ENCODE peak calls at places on chromosomes 6 and 20, in seven cellular contexts. Y is CD8-positive, alpha-beta T cell; M is GM13977; S is dorsolateral prefrontal cortex; T is foreskin fibroblast; G is right atrium auricular region; C is brain microvascular endothelial cell. O is an unnamed sample.

GRCh38 chr6:29005183-29005885 is at the start of gene ZNF311:
- DNase-seq in Y (no peak), T (peak), M (no peak), S (no peak), C (peak), G (no peak), O (no peak)

GRCh38 chr6:131410785-131411184 is 162.2 kb upstream of the ARG1 start:
- DNase-seq in C (no peak), S (no peak), Y (no peak), G (no peak), M (no peak), T (no peak), O (no peak)

GRCh38 chr6:128339635-128340436 is 180.6 kb downstream of the PTPRK start:
- DNase-seq in M (no peak), G (no peak), S (no peak), T (no peak), Y (no peak), C (no peak), O (no peak)

GRCh38 chr20:19004975-19005374 is 191.4 kb downstream of the SCP2D1 start:
- DNase-seq in C (no peak), Y (no peak), T (no peak), M (no peak), S (no peak), G (no peak), O (no peak)

GRCh38 chr6:111430605-111431378 is 52.2 kb downstream of the REV3L start:
- DNase-seq in C (no peak), G (no peak), T (no peak), S (no peak), Y (no peak), M (no peak), O (no peak)

GRCh38 chr6:167974644-167975344 is 22.7 kb upstream of the KIF25 start:
- DNase-seq in G (no peak), Y (no peak), C (peak), S (no peak), M (no peak), T (no peak), O (no peak)

GRCh38 chr20:63056236-63057132 is 49.7 kb upstream of the BHLHE23 start:
- DNase-seq in G (no peak), Y (peak), C (no peak), T (peak), M (peak), S (no peak), O (peak)

GRCh38 chr20:23870461-23870860 is 9.1 kb downstream of the CST5 start:
- DNase-seq in M (no peak), C (no peak), T (no peak), Y (no peak), S (no peak), G (no peak), O (no peak)

GRCh38 chr6:125041740-125042459 is 79.7 kb downstream of the RNF217 start:
- DNase-seq in S (no peak), T (peak), M (no peak), Y (no peak), C (peak), G (no peak), O (no peak)

GRCh38 chr6:131923356-131923755 is 27.8 kb downstream of the CCN2 start:
- DNase-seq in G (no peak), S (no peak), C (peak), Y (no peak), M (peak), T (peak), O (no peak)

GRCh38 chr20:64129146-64129782 is 21.9 kb upstream of the NPBWR2 start:
- DNase-seq in G (no peak), M (no peak), Y (no peak), C (no peak), S (no peak), T (no peak), O (no peak)

GRCh38 chr6:134819236-134819635 is 130.7 kb downstream of the ALDH8A1 start:
- DNase-seq in S (no peak), G (no peak), Y (no peak), M (no peak), T (no peak), C (no peak), O (no peak)

GRCh38 chr20:49978685-49979029 is 4.1 kb upstream of the SNAI1 start:
- DNase-seq in Y (no peak), M (no peak), C (no peak), G (no peak), T (no peak), S (no peak), O (no peak)
- TF ChIP-seq CTCF in Y (no peak), M (no peak), C (no peak), G (no peak), T (no peak), S (no peak), O (no peak)

GRCh38 chr6:66226099-66226498 is 519.1 kb upstream of the EYS start:
- DNase-seq in M (no peak), S (no peak), Y (no peak), C (no peak), T (peak), G (no peak), O (no peak)
- TF ChIP-seq CTCF in M (no peak), S (peak), Y (no peak), C (no peak), T (no peak), G (no peak), O (no peak)

DNA sequence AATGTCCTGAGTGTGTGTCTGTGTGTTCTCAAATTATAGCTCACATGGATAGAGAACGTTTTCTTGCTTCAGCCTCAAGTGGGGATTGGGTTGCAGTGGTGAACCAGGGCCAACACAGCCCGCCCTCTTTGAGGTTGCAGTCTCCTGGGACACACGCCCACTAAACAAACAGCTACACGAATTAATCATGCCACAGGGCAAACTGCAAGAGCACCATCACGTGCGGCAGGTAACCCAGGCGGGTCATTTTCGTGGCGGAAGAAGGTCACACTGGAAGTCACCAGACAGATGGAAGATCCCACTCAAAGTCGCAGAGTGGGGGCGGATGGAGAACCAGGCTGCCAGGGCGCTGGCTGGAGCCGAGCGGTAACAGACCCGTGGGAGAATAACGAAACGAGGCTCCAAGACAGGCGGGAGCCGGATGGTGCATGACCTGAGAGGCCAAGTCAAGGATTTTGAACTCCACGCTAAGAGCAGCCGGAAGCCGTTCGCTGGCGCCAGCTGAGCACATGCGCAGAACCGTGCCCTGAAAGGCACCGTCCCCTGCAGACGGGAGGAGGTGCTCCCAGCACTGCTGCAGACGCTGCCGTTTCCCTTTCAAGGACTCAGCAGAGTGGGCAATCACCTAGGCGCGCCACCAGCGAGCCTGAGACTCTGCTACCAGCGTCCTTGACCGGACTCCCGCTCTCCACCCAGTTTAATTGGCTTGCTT is 10.7 kb downstream of the DLL1 start:
- DNase-seq in T (peak), Y (no peak), M (peak), C (no peak), S (no peak), G (no peak), O (peak)
- TF ChIP-seq CTCF in T (no peak), Y (no peak), M (no peak), C (no peak), S (no peak), G (peak), O (peak)

GRCh38 chr6:296151-297122 is 4.2 kb downstream of the DUSP22 start:
- DNase-seq in M (peak), Y (no peak), C (no peak), G (peak), S (no peak), T (peak), O (no peak)
- TF ChIP-seq CTCF in M (peak), Y (no peak), C (no peak), G (no peak), S (no peak), T (no peak), O (no peak)

GRCh38 chr6:105179244-105180065 is at the start of gene POPDC3:
- DNase-seq in C (peak), Y (no peak), G (no peak), M (peak), S (no peak), T (peak), O (peak)
- TF ChIP-seq CTCF in C (peak), Y (no peak), G (no peak), M (no peak), S (no peak), T (no peak), O (no peak)

GRCh38 chr6:74991573-74992332 is 214.1 kb downstream of the COL12A1 start:
- DNase-seq in M (no peak), T (peak), S (no peak), Y (no peak), C (peak), G (no peak), O (no peak)
- TF ChIP-seq CTCF in M (no peak), T (peak), S (no peak), Y (no peak), C (peak), G (no peak), O (no peak)

GRCh38 chr20:52812231-52812847 is 159.8 kb upstream of the TSHZ2 start:
- DNase-seq in T (no peak), Y (no peak), G (no peak), C (no peak), S (no peak), M (no peak), O (no peak)
- TF ChIP-seq CTCF in T (no peak), Y (no peak), G (no peak), C (no peak), S (no peak), M (no peak), O (no peak)

DNA sequence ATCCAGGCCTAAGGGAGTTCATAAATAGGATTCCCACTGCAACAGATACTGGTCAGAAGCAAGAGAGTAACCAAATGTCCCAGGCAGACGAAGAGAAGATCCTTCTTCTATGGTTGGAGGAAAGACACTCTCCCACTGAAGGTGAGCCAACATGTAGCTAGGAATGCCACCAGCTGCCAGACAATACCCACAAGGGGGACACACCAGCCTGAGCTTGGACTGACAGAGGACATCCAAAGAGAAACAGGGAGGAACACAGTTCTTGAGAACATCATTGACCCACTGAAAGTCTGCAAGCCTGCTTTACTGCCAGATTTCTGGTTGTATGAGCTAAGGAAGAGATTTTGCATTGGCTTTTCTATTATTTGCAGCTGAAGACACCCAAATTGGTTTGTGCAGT is 80.1 kb downstream of the PXDC1 start:
- DNase-seq in S (no peak), G (no peak), C (no peak), Y (no peak), T (no peak), M (no peak), O (no peak)
- TF ChIP-seq CTCF in S (no peak), G (no peak), C (no peak), Y (no peak), T (no peak), M (no peak), O (no peak)

DNA sequence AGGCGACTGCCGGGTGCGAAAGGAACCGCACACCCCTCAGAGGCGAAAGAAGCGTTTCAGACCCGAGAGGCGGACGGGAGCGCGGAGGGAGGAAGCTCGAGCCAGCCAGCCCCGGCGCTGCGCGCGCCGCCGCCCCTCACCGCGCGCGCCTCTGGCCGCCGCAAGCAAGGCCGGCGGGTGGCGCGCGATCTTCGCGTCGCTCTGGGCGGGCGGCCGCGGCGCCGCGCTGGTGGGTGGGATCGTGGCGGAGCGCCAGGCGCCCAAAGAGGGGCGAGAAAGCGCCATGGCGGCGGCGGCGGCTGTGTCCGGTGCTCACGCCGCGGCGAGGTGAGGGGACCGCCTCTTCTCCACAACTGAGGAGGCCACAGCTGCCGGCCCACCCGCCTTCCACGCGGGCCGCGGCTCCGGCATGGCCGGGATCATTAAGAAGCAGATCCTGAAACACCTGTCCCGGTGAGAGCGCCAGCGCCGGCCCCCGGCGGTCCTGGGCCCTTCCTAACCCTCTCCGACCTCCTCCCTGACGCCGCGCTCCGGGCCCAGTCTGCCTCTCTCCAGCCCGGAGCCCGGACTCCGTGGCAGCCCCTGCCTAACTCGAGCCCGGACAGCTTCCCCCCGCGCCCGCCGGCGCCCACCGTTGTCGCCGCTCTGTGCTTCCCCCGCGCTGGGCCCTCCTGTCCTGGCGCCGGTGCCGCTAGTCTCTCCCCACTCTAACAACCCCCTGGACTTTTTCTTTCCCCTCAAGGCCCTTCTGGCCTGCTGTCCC is at the start of gene BLTP3A:
- DNase-seq in Y (peak), G (peak), M (peak), T (peak), C (peak), S (peak), O (peak)
- TF ChIP-seq CTCF in Y (no peak), G (peak), M (peak), T (no peak), C (no peak), S (no peak), O (peak)

O was measured in GM10248.